ENCODE peak calls at places on chromosome 7, in seven cellular contexts. N is IMR-90, O is H1, A is trophoblast cell, W is H9, J is mesendoderm, X is mesenchymal stem cell. S is an unnamed sample.

GRCh38 chr7:78386520-78386919 is 587.9 kb downstream of the PHTF2 start:
- DNase-seq in X (no peak), N (no peak), A (no peak), O (no peak), W (no peak), J (no peak), S (no peak)

GRCh38 chr7:30430300-30430699 is 48.3 kb downstream of the NOD1 start:
- DNase-seq in A (no peak), X (peak; percentile 24), N (no peak), J (no peak), O (no peak), W (no peak), S (no peak)

GRCh38 chr7:117808910-117809705 is 64.1 kb downstream of the CTTNBP2 start:
- DNase-seq in O (no peak), A (no peak), X (no peak), J (no peak), N (peak; percentile 51), W (no peak), S (no peak)

GRCh38 chr7:84970683-84971082 is 216.2 kb downstream of the SEMA3D start:
- DNase-seq in X (no peak), W (no peak), N (no peak), O (no peak), A (no peak), J (no peak), S (no peak)

GRCh38 chr7:156722427-156722826 is 81.9 kb downstream of the RNF32 start:
- DNase-seq in J (no peak), O (no peak), A (no peak), N (peak; percentile 24), X (peak; percentile 17), W (no peak), S (no peak)

GRCh38 chr7:26155531-26156375 is 3.8 kb downstream of the NFE2L3 start:
- DNase-seq in W (peak; percentile 39), X (peak; percentile 87), O (no peak), J (peak; percentile 87), A (peak; percentile 44), N (peak; percentile 67), S (no peak)

GRCh38 chr7:3436746-3437145 is 135.7 kb downstream of the SDK1 start:
- DNase-seq in X (peak; percentile 59), N (peak; percentile 84), J (no peak), O (no peak), A (no peak), W (no peak), S (no peak)

GRCh38 chr7:135207739-135208416 is 3.4 kb downstream of the WDR91 start:
- DNase-seq in O (no peak), W (no peak), N (no peak), X (no peak), A (no peak), J (no peak), S (no peak)

GRCh38 chr7:143362126-143362961 is at the start of gene FAM131B:
- DNase-seq in A (no peak), N (no peak), W (peak; percentile 39), J (no peak), O (no peak), X (no peak), S (peak; percentile 47)

GRCh38 chr7:111012152-111012551 is 78.8 kb upstream of the LRRN3 start:
- DNase-seq in X (no peak), N (peak; percentile 36), J (no peak), A (peak; percentile 16), O (no peak), W (no peak), S (no peak)

GRCh38 chr7:92830532-92831110 is 5.8 kb downstream of the CDK6 start:
- DNase-seq in N (peak; percentile 46), W (no peak), O (no peak), X (peak; percentile 54), A (peak; percentile 23), J (no peak), S (no peak)

GRCh38 chr7:127504715-127505114 is 80.7 kb downstream of the GCC1 start:
- DNase-seq in A (peak; percentile 36), W (peak; percentile 72), O (peak; percentile 23), N (peak; percentile 4), J (peak; percentile 69), X (peak; percentile 7), S (no peak)

GRCh38 chr7:158957921-158958471 is 101.6 kb downstream of the DYNC2I1 start:
- DNase-seq in X (no peak), J (no peak), A (no peak), W (peak; percentile 74), N (no peak), O (no peak), S (no peak)

GRCh38 chr7:31885160-31885559 is 185.0 kb downstream of the PDE1C start:
- DNase-seq in A (no peak), W (no peak), O (no peak), X (no peak), N (no peak), J (no peak), S (no peak)

GRCh38 chr7:123041085-123041484 is 45.6 kb upstream of the TAS2R16 start:
- DNase-seq in A (peak; percentile 5), W (no peak), J (no peak), X (peak; percentile 1), O (no peak), N (no peak), S (no peak)

GRCh38 chr7:29249383-29249750 is 54.8 kb downstream of the CHN2 start:
- DNase-seq in A (no peak), J (no peak), O (no peak), W (no peak), X (no peak), N (no peak), S (no peak)

GRCh38 chr7:87325576-87326370 is 19.7 kb upstream of the CROT start:
- DNase-seq in A (no peak), O (no peak), X (no peak), W (no peak), N (no peak), J (no peak), S (no peak)

GRCh38 chr7:11716185-11716584 is 115.8 kb downstream of the THSD7A start:
- DNase-seq in N (no peak), A (no peak), W (no peak), J (no peak), X (peak; percentile 9), O (no peak), S (no peak)

GRCh38 chr7:93161181-93161762 is 13.1 kb upstream of the SAMD9L start:
- DNase-seq in X (no peak), N (no peak), W (no peak), J (no peak), A (peak; percentile 70), O (no peak), S (no peak)

GRCh38 chr7:80659120-80660055 is 20.9 kb downstream of the CD36 start:
- DNase-seq in N (peak; percentile 62), X (peak; percentile 38), W (no peak), O (no peak), A (peak; percentile 76), J (peak; percentile 11), S (no peak)

GRCh38 chr7:32025381-32026075 is 44.7 kb downstream of the PDE1C start:
- DNase-seq in J (no peak), W (no peak), X (no peak), N (no peak), A (no peak), O (no peak), S (no peak)

GRCh38 chr7:82005056-82005455 is 235.2 kb upstream of the HGF start:
- DNase-seq in A (no peak), N (no peak), J (no peak), X (no peak), W (no peak), O (no peak), S (no peak)
- H3K4me2 ChIP-seq in A (no peak overlapping the region), N (no peak overlapping the region), J (no peak overlapping the region), X (no peak overlapping the region), W (no peak overlapping the region), O (no peak overlapping the region), S (no peak overlapping the region)

DNA sequence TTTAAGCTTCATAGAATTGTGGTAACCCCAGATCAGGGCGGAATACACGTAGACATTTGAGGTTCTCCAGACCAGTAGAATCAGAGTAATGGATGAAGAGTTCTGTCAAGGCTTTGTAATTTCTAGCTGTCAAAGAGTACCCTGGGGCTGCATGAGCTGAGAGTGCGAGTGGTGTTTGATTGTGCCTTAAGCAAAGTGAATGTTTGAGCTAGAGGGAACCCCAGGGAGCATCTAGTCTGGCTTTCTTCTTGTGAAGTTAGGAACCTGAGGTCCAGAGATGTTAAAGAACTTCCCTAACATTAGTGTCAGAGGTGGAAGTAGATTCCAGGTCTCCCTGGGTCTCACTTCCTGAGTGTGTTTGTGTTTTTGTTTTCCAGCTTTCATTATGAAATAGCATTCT is 212.3 kb upstream of the FZD1 start:
- DNase-seq in X (no peak), A (no peak), N (no peak), O (no peak), J (no peak), W (no peak), S (no peak)
- H3K79me1 ChIP-seq in X (no peaks in the 10 kb centered on the region), A (no peaks in the 10 kb centered on the region), N (no peaks in the 10 kb centered on the region), O (no peaks in the 10 kb centered on the region), J (no peaks in the 10 kb centered on the region), W (no peaks in the 10 kb centered on the region), S (no peaks in the 10 kb centered on the region)

DNA sequence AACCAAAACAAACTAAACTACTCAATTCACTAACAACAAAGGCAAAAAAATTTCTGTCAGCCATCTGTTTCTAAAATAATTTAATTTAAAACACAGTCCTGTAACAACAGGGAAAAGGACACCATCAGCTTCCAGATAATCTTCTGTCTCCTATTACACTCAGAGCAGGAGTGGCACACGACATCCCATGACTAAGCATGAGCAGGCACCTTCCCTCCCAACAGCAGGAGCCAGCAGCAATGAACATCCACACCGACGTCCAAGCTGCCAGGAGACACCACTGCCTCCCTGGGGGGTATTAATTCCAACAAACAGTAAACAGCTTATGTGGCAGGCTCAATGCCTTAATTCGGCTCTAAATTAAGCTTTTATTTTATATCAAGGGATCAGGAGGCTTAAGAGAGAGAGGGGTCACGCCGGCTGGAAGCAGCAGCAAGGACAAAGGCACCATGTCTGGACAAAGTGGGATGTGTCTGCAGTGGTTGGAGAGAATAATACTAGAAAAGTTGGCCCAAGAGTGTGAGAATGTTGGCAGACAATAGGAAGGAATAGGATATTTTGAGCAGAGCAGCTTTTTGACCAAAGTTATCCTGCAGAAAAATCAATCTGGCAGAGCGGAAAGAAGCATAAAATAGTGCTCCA is 45.6 kb downstream of the KIAA1549 start:
- DNase-seq in O (no peak), A (peak; percentile 45), W (no peak), J (peak; percentile 74), N (peak; percentile 92), X (peak; percentile 84), S (no peak)
- H3K4me2 ChIP-seq in O (no peak overlapping the region), A (no peak overlapping the region), W (no peak overlapping the region), J (no peak overlapping the region), N (no peak overlapping the region), X (no peak overlapping the region), S (no peak overlapping the region)

GRCh38 chr7:22911889-22912288 is 89.2 kb upstream of the TOMM7 start:
- DNase-seq in X (peak; percentile 16), J (no peak), W (no peak), A (no peak), N (peak; percentile 29), O (no peak), S (no peak)

GRCh38 chr7:22907805-22908204 is 85.2 kb upstream of the TOMM7 start:
- DNase-seq in O (no peak), X (no peak), W (no peak), J (no peak), N (no peak), A (no peak), S (no peak)

GRCh38 chr7:22909958-22910357 is 87.3 kb upstream of the TOMM7 start:
- DNase-seq in X (no peak), W (no peak), O (no peak), N (no peak), A (no peak), J (no peak), S (no peak)

DNA sequence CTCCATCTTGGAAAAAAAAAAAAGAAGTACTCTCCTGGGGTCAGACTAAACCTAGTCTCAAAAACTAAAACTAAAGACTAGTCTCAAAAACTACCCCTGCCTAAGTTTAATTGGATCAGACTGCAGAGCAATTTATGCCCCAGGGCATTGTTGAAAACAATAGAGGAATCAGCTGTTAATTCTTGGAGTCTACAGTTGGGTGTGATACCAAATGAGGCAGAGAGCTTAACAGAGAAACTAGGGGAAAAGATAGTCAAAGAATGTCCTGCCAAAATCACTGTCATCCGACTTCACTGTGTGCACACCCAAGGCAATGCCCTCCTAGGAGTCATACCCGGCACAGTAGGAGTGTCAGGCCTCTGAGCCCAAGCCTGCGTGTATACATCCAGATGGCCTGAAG is 90.5 kb upstream of the TOMM7 start:
- DNase-seq in O (no peak), A (no peak), J (no peak), N (no peak), W (no peak), X (no peak), S (no peak)
- H3K79me1 ChIP-seq in O (no peaks in the 10 kb centered on the region), A (no peaks in the 10 kb centered on the region), J (no peaks in the 10 kb centered on the region), N (no peaks in the 10 kb centered on the region), W (no peaks in the 10 kb centered on the region), X (no peaks in the 10 kb centered on the region), S (no peaks in the 10 kb centered on the region)

S was measured in neuronal stem cell.